ENCODE peak calls at places on chromosomes 16 and 17, in nine cellular contexts. G is upper lobe of right lung, W is astrocyte of the cerebellum, M is RWPE1, Q is lower lobe of right lung, C is glutamatergic neuron, J is tibial nerve, D is spleen, A is retinal pigment epithelial cell. O is an unnamed sample.

GRCh38 chr16:29951966-29952365 is 9.9 kb upstream of the TMEM219 start:
- DNase-seq in G (no peak), W (no peak), M (no peak), Q (no peak), C (no peak), J (no peak), D (no peak), A (no peak), O (no peak)

GRCh38 chr17:27622914-27623313 is 8.1 kb upstream of the LGALS9 start:
- DNase-seq in G (no peak), W (no peak), M (no peak), Q (no peak), C (no peak), J (no peak), D (peak; percentile 6), A (no peak), O (no peak)

GRCh38 chr17:40699359-40699758 is 4.2 kb downstream of the KRT24 start:
- DNase-seq in G (no peak), W (no peak), M (no peak), Q (no peak), C (no peak), J (peak; percentile 54), D (no peak), A (no peak), O (no peak)

GRCh38 chr17:31067699-31068184 is 27.0 kb upstream of the NF1 start:
- DNase-seq in G (no peak), W (peak; percentile 47), M (peak; percentile 77), Q (no peak), C (no peak), J (no peak), D (no peak), A (peak; percentile 38), O (no peak)

GRCh38 chr17:8122923-8123694 is 797 bp downstream of the HES7 start:
- DNase-seq in G (no peak), W (no peak), M (no peak), Q (no peak), C (peak; percentile 55), J (peak; percentile 13), D (no peak), A (no peak), O (no peak)

GRCh38 chr17:27609606-27610303 is 21.2 kb upstream of the LGALS9 start:
- DNase-seq in G (no peak), W (peak; percentile 32), M (peak; percentile 34), Q (no peak), C (peak; percentile 58), J (no peak), D (peak; percentile 76), A (no peak), O (no peak)

GRCh38 chr17:61400786-61401279 is 1.2 kb downstream of the TBX2 start:
- DNase-seq in G (peak; percentile 62), W (no peak), M (no peak), Q (no peak), C (no peak), J (no peak), D (no peak), A (no peak), O (no peak)

GRCh38 chr17:61403846-61404701 is 4.4 kb downstream of the TBX2 start:
- DNase-seq in G (peak; percentile 64), W (no peak), M (peak; percentile 38), Q (peak; percentile 49), C (peak; percentile 37), J (no peak), D (peak; percentile 68), A (no peak), O (no peak)

GRCh38 chr17:7137182-7137943 is 22.7 kb upstream of the ASGR2 start:
- DNase-seq in G (peak; percentile 70), W (no peak), M (no peak), Q (peak; percentile 68), C (no peak), J (no peak), D (peak; percentile 74), A (no peak), O (no peak)

GRCh38 chr17:43676471-43676870 is 14.7 kb upstream of the MEOX1 start:
- DNase-seq in G (no peak), W (no peak), M (no peak), Q (no peak), C (no peak), J (peak; percentile 34), D (no peak), A (no peak), O (no peak)

GRCh38 chr17:18382441-18383078 is 5.0 kb downstream of the EVPLL start:
- DNase-seq in G (peak; percentile 55), W (no peak), M (no peak), Q (no peak), C (no peak), J (no peak), D (peak; percentile 64), A (no peak), O (no peak)

GRCh38 chr17:63927464-63928171 is 4.5 kb downstream of the CD79B start:
- DNase-seq in G (no peak), W (no peak), M (no peak), Q (peak; percentile 14), C (peak; percentile 7), J (no peak), D (peak; percentile 79), A (no peak), O (no peak)

GRCh38 chr17:10775058-10775457 is 28.8 kb downstream of the TMEM238L start:
- DNase-seq in G (no peak), W (no peak), M (no peak), Q (no peak), C (no peak), J (no peak), D (no peak), A (no peak), O (no peak)

GRCh38 chr17:70872194-70872593 is 702.9 kb downstream of the KCNJ2 start:
- DNase-seq in G (no peak), W (no peak), M (no peak), Q (no peak), C (no peak), J (no peak), D (no peak), A (no peak), O (no peak)

GRCh38 chr17:67456889-67457288 is 79.8 kb downstream of the PITPNC1 start:
- DNase-seq in G (peak; percentile 17), W (no peak), M (no peak), Q (no peak), C (no peak), J (no peak), D (no peak), A (no peak), O (no peak)

GRCh38 chr17:56679767-56680422 is 86.4 kb downstream of the NOG start:
- DNase-seq in G (no peak), W (no peak), M (peak; percentile 33), Q (no peak), C (no peak), J (no peak), D (no peak), A (no peak), O (no peak)

GRCh38 chr16:50246299-50247122 is 19.8 kb upstream of the ADCY7 start:
- DNase-seq in G (no peak), W (no peak), M (no peak), Q (peak; percentile 63), C (peak; percentile 74), J (no peak), D (peak; percentile 85), A (no peak), O (no peak)

GRCh38 chr16:73847090-73847489 is 449.5 kb upstream of the PSMD7 start:
- DNase-seq in G (no peak), W (no peak), M (no peak), Q (no peak), C (no peak), J (no peak), D (no peak), A (no peak), O (no peak)

GRCh38 chr17:28130455-28130854 is 88.0 kb downstream of the NLK start:
- DNase-seq in G (no peak), W (no peak), M (no peak), Q (no peak), C (no peak), J (no peak), D (no peak), A (no peak), O (no peak)

GRCh38 chr17:68004201-68004600 is 7.9 kb upstream of the C17orf58 start:
- DNase-seq in G (no peak), W (no peak), M (no peak), Q (no peak), C (no peak), J (no peak), D (no peak), A (no peak), O (no peak)

DNA sequence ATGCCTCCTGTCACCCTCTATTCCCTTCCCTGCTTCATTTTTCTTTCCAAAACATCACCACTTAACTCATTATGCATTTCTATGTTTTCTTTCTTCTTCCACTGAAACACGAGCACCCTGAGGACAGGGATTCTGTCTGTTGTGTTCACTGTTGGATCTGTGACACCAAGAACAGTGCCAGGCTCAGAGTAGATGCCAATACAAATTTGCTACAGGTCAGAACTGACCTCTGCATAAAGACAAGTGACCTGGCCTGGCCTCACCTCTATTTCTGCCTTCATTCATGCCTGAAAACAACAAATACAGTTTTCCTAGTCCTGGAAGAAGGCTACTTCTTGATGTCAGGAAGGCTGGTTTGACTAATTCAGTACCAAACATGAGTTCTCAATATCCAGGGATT is 45.1 kb downstream of the SMPD3 start:
- DNase-seq in G (no peak), W (no peak), M (no peak), Q (no peak), C (no peak), J (no peak), D (peak; percentile 1), A (no peak), O (no peak)
- TF ChIP-seq CTCF in G (no peak), W (no peak), M (no peak), Q (no peak), C (no peak), J (no peak), D (no peak), A (no peak), O (no peak)

DNA sequence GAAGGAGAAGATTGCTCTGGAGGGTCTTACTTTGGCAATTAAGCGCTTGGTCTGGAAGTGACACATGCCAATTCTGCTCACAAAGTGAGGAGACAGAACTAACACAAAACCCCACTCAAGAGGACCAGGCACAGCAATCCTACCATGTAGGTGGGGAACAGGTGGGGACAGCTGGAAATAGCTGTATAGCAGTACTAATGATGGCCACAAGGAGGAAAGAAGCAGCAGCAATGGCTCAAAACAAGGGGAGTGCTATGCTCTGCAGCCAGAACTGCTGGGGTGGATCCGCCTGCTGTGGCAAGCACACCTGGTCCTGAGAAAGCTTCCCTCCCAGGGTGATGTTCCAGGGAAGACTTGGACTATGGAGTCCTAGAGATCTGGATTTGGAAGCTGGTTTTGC is 17.0 kb upstream of the TMEM132E start:
- DNase-seq in G (no peak), W (no peak), M (no peak), Q (no peak), C (no peak), J (no peak), D (no peak), A (no peak), O (no peak)
- TF ChIP-seq CTCF in G (peak; percentile 30), W (peak; percentile 38), M (no peak), Q (no peak), C (peak; percentile 84), J (no peak), D (no peak), A (peak; percentile 54), O (peak; percentile 66)

GRCh38 chr17:80339731-80340456 is 75.1 kb upstream of the ENDOV start:
- DNase-seq in G (peak; percentile 60), W (no peak), M (no peak), Q (no peak), C (no peak), J (no peak), D (peak; percentile 69), A (no peak), O (no peak)
- TF ChIP-seq CTCF in G (no peak), W (no peak), M (no peak), Q (no peak), C (no peak), J (no peak), D (no peak), A (no peak), O (no peak)

GRCh38 chr16:53220585-53220984 is 165.8 kb downstream of the CHD9 start:
- DNase-seq in G (no peak), W (no peak), M (no peak), Q (no peak), C (peak; percentile 21), J (no peak), D (no peak), A (no peak), O (no peak)
- TF ChIP-seq CTCF in G (peak; percentile 16), W (peak; percentile 29), M (no peak), Q (peak; percentile 30), C (no peak), J (no peak), D (no peak), A (no peak), O (peak; percentile 49)